ENCODE peak calls at places on chromosome 13, in five cellular contexts. One of them, this sample, is unnamed.

GRCh38 chr13:58144616-58145015 is 513.1 kb downstream of the PCDH17 start:
- DNase-seq in H9: no peak
- DNase-seq in mesenchymal stem cell: no peak
- DNase-seq in IMR-90: no peak
- DNase-seq in mesendoderm: no peak
- DNase-seq in this sample: no peak

GRCh38 chr13:76943646-76944045 is 4.7 kb upstream of the ACOD1 start:
- DNase-seq in H9: no peak
- DNase-seq in mesenchymal stem cell: no peak
- DNase-seq in IMR-90: no peak
- DNase-seq in mesendoderm: no peak
- DNase-seq in this sample: no peak

GRCh38 chr13:22483276-22483675 is 697.5 kb upstream of the SGCG start:
- DNase-seq in H9: no peak
- DNase-seq in mesenchymal stem cell: no peak
- DNase-seq in IMR-90: no peak
- DNase-seq in mesendoderm: no peak
- DNase-seq in this sample: no peak

GRCh38 chr13:42393573-42394360 is 121.8 kb downstream of the AKAP11 start:
- DNase-seq in H9: no peak
- DNase-seq in mesenchymal stem cell: peak
- DNase-seq in IMR-90: no peak
- DNase-seq in mesendoderm: no peak
- DNase-seq in this sample: no peak

GRCh38 chr13:41458187-41458938 is 1.0 kb downstream of the RGCC start:
- DNase-seq in H9: peak
- DNase-seq in mesenchymal stem cell: peak
- DNase-seq in IMR-90: peak
- DNase-seq in mesendoderm: peak
- DNase-seq in this sample: no peak

GRCh38 chr13:45872574-45872973 is 21.0 kb upstream of the SIAH3 start:
- DNase-seq in H9: no peak
- DNase-seq in mesenchymal stem cell: peak
- DNase-seq in IMR-90: no peak
- DNase-seq in mesendoderm: no peak
- DNase-seq in this sample: no peak

GRCh38 chr13:30618186-30618937 is 642 bp downstream of the USPL1 start:
- DNase-seq in H9: no peak
- DNase-seq in mesenchymal stem cell: peak
- DNase-seq in IMR-90: no peak
- DNase-seq in mesendoderm: no peak
- DNase-seq in this sample: peak

GRCh38 chr13:41981961-41982723 is 21.2 kb upstream of the VWA8 start:
- DNase-seq in H9: no peak
- DNase-seq in mesenchymal stem cell: peak
- DNase-seq in IMR-90: peak
- DNase-seq in mesendoderm: no peak
- DNase-seq in this sample: no peak

GRCh38 chr13:106122234-106122633 is 413.2 kb downstream of the EFNB2 start:
- DNase-seq in H9: no peak
- DNase-seq in mesenchymal stem cell: no peak
- DNase-seq in IMR-90: no peak
- DNase-seq in mesendoderm: no peak
- DNase-seq in this sample: no peak

GRCh38 chr13:26342898-26343297 is 89.0 kb downstream of the CDK8 start:
- DNase-seq in H9: no peak
- DNase-seq in mesenchymal stem cell: no peak
- DNase-seq in IMR-90: no peak
- DNase-seq in mesendoderm: peak
- DNase-seq in this sample: no peak

GRCh38 chr13:26497991-26498423 is 59.5 kb upstream of the WASF3 start:
- DNase-seq in H9: no peak
- DNase-seq in mesenchymal stem cell: peak
- DNase-seq in IMR-90: peak
- DNase-seq in mesendoderm: no peak
- DNase-seq in this sample: no peak

GRCh38 chr13:78197231-78197630 is 278.6 kb upstream of the EDNRB start:
- DNase-seq in H9: no peak
- DNase-seq in mesenchymal stem cell: no peak
- DNase-seq in IMR-90: peak
- DNase-seq in mesendoderm: no peak
- DNase-seq in this sample: no peak

GRCh38 chr13:90908792-90909191 is 438.7 kb upstream of the MIR17HG start:
- DNase-seq in H9: no peak
- DNase-seq in mesenchymal stem cell: no peak
- DNase-seq in IMR-90: no peak
- DNase-seq in mesendoderm: no peak
- DNase-seq in this sample: no peak

GRCh38 chr13:80297094-80297493 is 43.8 kb downstream of the SPRY2 start:
- DNase-seq in H9: peak
- DNase-seq in mesenchymal stem cell: no peak
- DNase-seq in IMR-90: no peak
- DNase-seq in mesendoderm: peak
- DNase-seq in this sample: no peak

GRCh38 chr13:106533940-106534843 is 1.3 kb downstream of the EFNB2 start:
- DNase-seq in H9: no peak
- DNase-seq in mesenchymal stem cell: peak
- DNase-seq in IMR-90: peak
- DNase-seq in mesendoderm: peak
- DNase-seq in this sample: no peak

GRCh38 chr13:38967446-38967845 is 23.2 kb downstream of the STOML3 start:
- DNase-seq in H9: no peak
- DNase-seq in mesenchymal stem cell: no peak
- DNase-seq in IMR-90: no peak
- DNase-seq in mesendoderm: no peak
- DNase-seq in this sample: no peak

GRCh38 chr13:50810468-50810867 is 33.0 kb downstream of the DLEU7 start:
- DNase-seq in H9: no peak
- DNase-seq in mesenchymal stem cell: no peak
- DNase-seq in IMR-90: no peak
- DNase-seq in mesendoderm: no peak
- DNase-seq in this sample: no peak

GRCh38 chr13:28568286-28568685 is 73.4 kb upstream of the FLT1 start:
- DNase-seq in H9: no peak
- DNase-seq in mesenchymal stem cell: peak
- DNase-seq in IMR-90: peak
- DNase-seq in mesendoderm: no peak
- DNase-seq in this sample: no peak

GRCh38 chr13:84433024-84433423 is 550.8 kb upstream of the SLITRK1 start:
- DNase-seq in H9: no peak
- DNase-seq in mesenchymal stem cell: peak
- DNase-seq in IMR-90: peak
- DNase-seq in mesendoderm: no peak
- DNase-seq in this sample: no peak

GRCh38 chr13:74026753-74027152 is 107.5 kb downstream of the KLF12 start:
- DNase-seq in H9: peak
- DNase-seq in mesenchymal stem cell: peak
- DNase-seq in IMR-90: peak
- DNase-seq in mesendoderm: peak
- DNase-seq in this sample: no peak

GRCh38 chr13:26996965-26997752 is 174.5 kb downstream of the USP12 start:
- DNase-seq in H9: no peak
- DNase-seq in mesenchymal stem cell: no peak
- DNase-seq in IMR-90: no peak
- DNase-seq in mesendoderm: no peak
- DNase-seq in this sample: no peak

GRCh38 chr13:71867101-71867814 is at the start of gene DACH1:
- DNase-seq in H9: peak
- DNase-seq in mesenchymal stem cell: peak
- DNase-seq in IMR-90: peak
- DNase-seq in mesendoderm: peak
- DNase-seq in this sample: peak

GRCh38 chr13:46516624-46517318 is 36.2 kb upstream of the LRCH1 start:
- DNase-seq in H9: no peak
- DNase-seq in mesenchymal stem cell: no peak
- DNase-seq in IMR-90: no peak
- DNase-seq in mesendoderm: no peak
- DNase-seq in this sample: no peak

GRCh38 chr13:99743079-99743478 is 228.5 kb downstream of the ZIC5 start:
- DNase-seq in H9: no peak
- DNase-seq in mesenchymal stem cell: no peak
- DNase-seq in IMR-90: no peak
- DNase-seq in mesendoderm: no peak
- DNase-seq in this sample: no peak

GRCh38 chr13:51921790-51922740 is 60.3 kb downstream of the CCDC70 start:
- DNase-seq in H9: peak
- DNase-seq in mesenchymal stem cell: peak
- DNase-seq in IMR-90: peak
- DNase-seq in mesendoderm: peak
- DNase-seq in this sample: no peak

GRCh38 chr13:29917573-29918091 is 67.2 kb upstream of the UBL3 start:
- DNase-seq in H9: no peak
- DNase-seq in mesenchymal stem cell: peak
- DNase-seq in IMR-90: peak
- DNase-seq in mesendoderm: no peak
- DNase-seq in this sample: no peak

GRCh38 chr13:92602560-92602959 is 624.0 kb upstream of the GPC6 start:
- DNase-seq in H9: no peak
- DNase-seq in mesenchymal stem cell: peak
- DNase-seq in IMR-90: peak
- DNase-seq in mesendoderm: no peak
- DNase-seq in this sample: no peak

GRCh38 chr13:33937373-33938087 is 119.6 kb downstream of the RFC3 start:
- DNase-seq in H9: no peak
- DNase-seq in mesenchymal stem cell: no peak
- DNase-seq in IMR-90: no peak
- DNase-seq in mesendoderm: peak
- DNase-seq in this sample: no peak

GRCh38 chr13:60765700-60766411 is 368.8 kb downstream of the TDRD3 start:
- DNase-seq in H9: no peak
- DNase-seq in mesenchymal stem cell: peak
- DNase-seq in IMR-90: no peak
- DNase-seq in mesendoderm: peak
- DNase-seq in this sample: no peak

DNA sequence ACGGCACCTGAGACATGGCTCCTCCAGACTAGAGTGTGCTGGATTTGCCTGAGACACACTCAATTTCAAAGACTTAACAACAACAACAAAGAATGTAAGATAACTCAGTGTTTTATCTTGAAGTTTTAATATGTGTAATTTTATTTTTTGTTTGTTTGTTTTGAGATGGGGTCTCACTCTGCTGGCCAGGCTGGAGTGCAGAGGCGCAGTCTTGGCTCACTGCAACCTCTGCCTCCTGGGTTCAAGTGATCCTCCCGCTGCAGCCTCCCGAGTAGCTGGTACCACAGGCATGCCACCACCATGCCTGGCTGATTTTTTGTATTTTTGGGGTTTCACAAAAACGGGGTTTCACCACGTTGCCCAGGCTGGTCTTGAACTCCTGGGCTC is 131.4 kb upstream of the RNF113B start:
- DNase-seq in H9: no peak
- DNase-seq in mesenchymal stem cell: no peak
- DNase-seq in IMR-90: no peak
- DNase-seq in mesendoderm: no peak
- DNase-seq in this sample: no peak
- H2BK15ac ChIP-seq in H9: no peak
- H2BK15ac ChIP-seq in mesenchymal stem cell: peak
- H2BK15ac ChIP-seq in IMR-90: peak
- H2BK15ac ChIP-seq in mesendoderm: no peak
- H2BK15ac ChIP-seq in this sample: no peak

DNA sequence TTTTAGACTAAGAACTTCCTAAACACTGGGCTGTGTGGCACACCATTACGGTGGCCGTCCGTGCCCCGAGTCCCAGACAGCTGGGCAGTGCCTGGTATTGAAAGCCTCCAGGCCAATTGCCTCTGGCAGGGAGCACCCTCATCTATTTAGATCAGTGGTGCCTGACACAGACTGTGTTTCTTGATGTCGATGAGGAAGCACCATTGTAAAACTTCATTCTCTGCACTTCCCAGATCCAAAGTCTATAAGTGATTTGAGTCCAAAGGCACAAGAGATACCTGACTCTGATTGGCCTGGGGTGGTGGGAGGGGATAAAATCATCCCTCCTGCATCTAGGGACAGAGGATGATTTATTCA is 8.5 kb upstream of the STK24 start:
- DNase-seq in H9: no peak
- DNase-seq in mesenchymal stem cell: no peak
- DNase-seq in IMR-90: no peak
- DNase-seq in mesendoderm: no peak
- DNase-seq in this sample: no peak
- H2BK15ac ChIP-seq in H9: no peak
- H2BK15ac ChIP-seq in mesenchymal stem cell: no peak
- H2BK15ac ChIP-seq in IMR-90: no peak
- H2BK15ac ChIP-seq in mesendoderm: no peak
- H2BK15ac ChIP-seq in this sample: no peak

DNA sequence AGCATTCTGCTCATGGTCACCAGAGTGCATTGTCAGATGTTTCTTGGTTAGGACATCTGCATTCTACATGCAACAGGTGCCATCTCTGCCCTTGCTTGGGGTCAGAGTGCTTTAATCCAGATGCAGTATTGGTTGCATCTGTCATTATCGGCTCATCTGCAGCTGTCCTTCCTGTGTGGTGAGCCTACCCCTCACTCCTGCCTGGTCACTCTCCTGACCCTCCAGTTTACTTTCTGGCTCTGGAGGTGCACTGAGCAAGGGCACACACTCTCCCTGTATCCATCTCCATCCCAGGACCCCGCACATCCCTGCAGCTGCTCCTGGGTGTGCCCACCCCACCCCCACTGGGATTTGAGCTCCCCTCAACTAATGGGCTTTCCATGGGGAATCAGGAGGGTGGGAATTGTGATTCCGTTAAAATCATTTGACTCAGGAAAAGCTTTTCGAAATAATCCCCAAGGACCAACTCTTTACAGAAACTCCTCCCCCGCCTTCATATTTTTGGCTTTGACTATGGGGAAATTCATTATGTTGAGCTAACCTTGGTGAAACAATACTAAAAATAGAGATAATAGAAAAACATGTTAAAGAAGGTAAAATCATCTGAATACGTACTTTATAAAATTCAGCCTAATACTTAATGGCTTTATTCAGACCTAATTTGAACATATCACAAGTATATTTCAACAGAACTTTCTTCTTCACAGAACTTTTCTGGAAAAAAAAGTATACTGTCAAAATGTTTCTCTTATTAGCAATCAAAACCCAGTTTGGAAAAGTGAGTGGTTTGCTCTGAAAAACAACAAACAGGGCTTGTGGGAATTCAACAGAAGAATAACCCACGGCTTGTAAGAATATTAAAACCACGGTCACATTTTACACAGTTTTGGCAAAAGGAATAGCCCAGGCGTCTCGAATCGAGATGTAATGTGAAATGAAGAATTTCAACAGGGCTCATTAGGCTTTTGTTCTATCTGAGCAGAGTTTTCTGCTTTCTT is 70.4 kb downstream of the COL4A2 start:
- DNase-seq in H9: no peak
- DNase-seq in mesenchymal stem cell: no peak
- DNase-seq in IMR-90: no peak
- DNase-seq in mesendoderm: no peak
- DNase-seq in this sample: no peak
- H2BK15ac ChIP-seq in H9: no peak
- H2BK15ac ChIP-seq in mesenchymal stem cell: no peak
- H2BK15ac ChIP-seq in IMR-90: no peak
- H2BK15ac ChIP-seq in mesendoderm: no peak
- H2BK15ac ChIP-seq in this sample: no peak

DNA sequence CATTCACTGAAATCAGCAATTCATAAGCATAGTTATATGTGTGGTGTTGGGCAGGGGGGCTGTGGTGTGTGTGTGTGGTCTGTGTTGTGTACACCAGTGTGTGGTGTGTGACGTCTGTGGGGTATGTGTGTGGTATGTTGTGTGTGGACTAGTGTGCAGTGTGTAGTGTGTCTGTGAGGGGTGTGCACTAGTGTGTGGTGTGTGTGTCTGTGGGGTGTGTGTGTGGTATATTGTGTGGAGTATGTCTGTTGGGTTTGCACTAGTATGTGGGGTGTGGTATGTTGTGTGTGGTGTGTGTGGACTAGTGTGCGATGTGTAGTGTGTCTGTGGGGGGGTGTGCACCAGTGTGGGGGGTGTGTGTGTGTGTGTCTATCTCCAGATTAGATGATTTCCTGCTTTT is 7.2 kb upstream of the CDC16 start:
- DNase-seq in H9: no peak
- DNase-seq in mesenchymal stem cell: no peak
- DNase-seq in IMR-90: no peak
- DNase-seq in mesendoderm: no peak
- DNase-seq in this sample: no peak
- H2BK15ac ChIP-seq in H9: no peak
- H2BK15ac ChIP-seq in mesenchymal stem cell: no peak
- H2BK15ac ChIP-seq in IMR-90: peak
- H2BK15ac ChIP-seq in mesendoderm: no peak
- H2BK15ac ChIP-seq in this sample: no peak